ENCODE peak calls at places on chromosome 5, in five cellular contexts. V is fibroblast of pulmonary artery; K is OCI-LY7; Q is posterior cingulate gyrus; N is activated effector memory CD4-positive, alpha-beta T cell treated with Interleukin-2 at 50 U/mL for 16 hours. T is an unnamed sample.

GRCh38 chr5:142063376-142063775 is 45.2 kb upstream of the NDFIP1 start:
- DNase-seq in V (no peak), K (no peak), Q (no peak), N (no peak), T (no peak)

GRCh38 chr5:107867266-107867665 is 196.5 kb upstream of the EFNA5 start:
- DNase-seq in V (no peak), K (no peak), Q (no peak), N (no peak), T (no peak)

GRCh38 chr5:102668220-102668930 is 86.7 kb upstream of the PAM start:
- DNase-seq in V (no peak), K (no peak), Q (no peak), N (no peak), T (no peak)

GRCh38 chr5:109529520-109529919 is 119.7 kb upstream of the PJA2 start:
- DNase-seq in V (peak; percentile 72), K (no peak), Q (no peak), N (no peak), T (no peak)

GRCh38 chr5:127031147-127031862 is 947 bp upstream of the MARCHF3 start:
- DNase-seq in V (no peak), K (peak; percentile 29), Q (no peak), N (no peak), T (peak; percentile 34)

GRCh38 chr5:172959824-172960799 is 888 bp downstream of the RPL26L1 start:
- DNase-seq in V (no peak), K (no peak), Q (no peak), N (no peak), T (no peak)

GRCh38 chr5:35185518-35185917 is 44.8 kb downstream of the PRLR start:
- DNase-seq in V (no peak), K (no peak), Q (no peak), N (no peak), T (no peak)

GRCh38 chr5:108720416-108720815 is 27.3 kb upstream of the FER start:
- DNase-seq in V (peak; percentile 17), K (no peak), Q (no peak), N (no peak), T (no peak)

GRCh38 chr5:64207978-64208377 is 42.3 kb downstream of the RNF180 start:
- DNase-seq in V (peak; percentile 49), K (peak; percentile 5), Q (no peak), N (no peak), T (no peak)

GRCh38 chr5:126811515-126812198 is 34.7 kb downstream of the LMNB1 start:
- DNase-seq in V (peak; percentile 91), K (no peak), Q (no peak), N (no peak), T (no peak)

GRCh38 chr5:64612349-64612961 is 77.8 kb upstream of the SHISAL2B start:
- DNase-seq in V (peak; percentile 84), K (peak; percentile 41), Q (no peak), N (no peak), T (peak; percentile 40)

T was measured in glutamatergic neuron.